ENCODE peak calls at places on chromosomes 13 and 19, in eight cellular contexts. Z, F, P, Y, Q, G, H and V are unnamed samples.

GRCh38 chr19:54448037-54448773 is 794 bp upstream of the LENG8 start:
- DNase-seq in Z (peak), F (peak), P (no peak), Y (peak), Q (peak), G (peak), H (peak), V (no peak)

GRCh38 chr19:29091127-29091526 is 121.8 kb downstream of the UQCRFS1 start:
- DNase-seq in Z (no peak), F (no peak), P (no peak), Y (no peak), Q (no peak), G (no peak), H (no peak), V (no peak)

GRCh38 chr19:55601127-55601526 is 1.0 kb downstream of the ZNF524 start:
- DNase-seq in Z (no peak), F (peak), P (no peak), Y (no peak), Q (no peak), G (no peak), H (no peak), V (no peak)

GRCh38 chr19:40461669-40462221 is 3.8 kb downstream of the BLVRB start:
- DNase-seq in Z (no peak), F (no peak), P (no peak), Y (no peak), Q (no peak), G (no peak), H (no peak), V (no peak)

GRCh38 chr13:112261924-112262323 is 114.2 kb upstream of the SPACA7 start:
- DNase-seq in Z (no peak), F (no peak), P (no peak), Y (no peak), Q (no peak), G (no peak), H (no peak), V (no peak)

GRCh38 chr19:33688657-33688992 is 66.9 kb downstream of the CHST8 start:
- DNase-seq in Z (no peak), F (no peak), P (no peak), Y (no peak), Q (no peak), G (no peak), H (no peak), V (no peak)

GRCh38 chr13:114164681-114165429 is 14.2 kb upstream of the CFAP97D2 start:
- DNase-seq in Z (no peak), F (no peak), P (no peak), Y (no peak), Q (no peak), G (no peak), H (no peak), V (no peak)

GRCh38 chr13:71874490-71874889 is 7.5 kb upstream of the DACH1 start:
- DNase-seq in Z (no peak), F (peak), P (no peak), Y (no peak), Q (no peak), G (no peak), H (no peak), V (no peak)

GRCh38 chr19:3683405-3683865 is 16.8 kb downstream of the PIP5K1C start:
- DNase-seq in Z (no peak), F (peak), P (no peak), Y (no peak), Q (no peak), G (peak), H (peak), V (peak)

GRCh38 chr13:48859168-48860105 is 116.3 kb upstream of the FNDC3A start:
- DNase-seq in Z (no peak), F (peak), P (no peak), Y (no peak), Q (no peak), G (no peak), H (peak), V (peak)

GRCh38 chr13:106721599-106721998 is 153.7 kb upstream of the ARGLU1 start:
- DNase-seq in Z (no peak), F (no peak), P (no peak), Y (no peak), Q (no peak), G (no peak), H (no peak), V (no peak)

GRCh38 chr19:57665261-57665806 is 3.4 kb upstream of the ZSCAN4 start:
- DNase-seq in Z (no peak), F (peak), P (no peak), Y (no peak), Q (no peak), G (no peak), H (no peak), V (no peak)

GRCh38 chr13:39422845-39423565 is 180.0 kb downstream of the LHFPL6 start:
- DNase-seq in Z (no peak), F (no peak), P (no peak), Y (no peak), Q (no peak), G (no peak), H (no peak), V (no peak)

GRCh38 chr13:92403606-92404005 is 823.0 kb upstream of the GPC6 start:
- DNase-seq in Z (no peak), F (no peak), P (no peak), Y (no peak), Q (no peak), G (no peak), H (no peak), V (no peak)

GRCh38 chr19:42555317-42555716 is 27.0 kb upstream of the CEACAM1 start:
- DNase-seq in Z (no peak), F (no peak), P (no peak), Y (no peak), Q (no peak), G (no peak), H (no peak), V (no peak)

GRCh38 chr19:17114414-17114831 is 38.8 kb downstream of the MYO9B start:
- DNase-seq in Z (no peak), F (no peak), P (no peak), Y (no peak), Q (no peak), G (no peak), H (peak), V (no peak)

GRCh38 chr13:110507678-110508381 is 53.7 kb downstream of the RAB20 start:
- DNase-seq in Z (no peak), F (no peak), P (no peak), Y (no peak), Q (no peak), G (no peak), H (no peak), V (no peak)

GRCh38 chr19:1514295-1514661 is 1.5 kb upstream of the ADAMTSL5 start:
- DNase-seq in Z (no peak), F (no peak), P (no peak), Y (no peak), Q (no peak), G (no peak), H (no peak), V (no peak)

GRCh38 chr13:80469841-80470378 is 129.0 kb upstream of the SPRY2 start:
- DNase-seq in Z (no peak), F (no peak), P (no peak), Y (no peak), Q (no peak), G (no peak), H (no peak), V (no peak)

GRCh38 chr13:101624210-101624922 is 171.9 kb downstream of the ITGBL1 start:
- DNase-seq in Z (no peak), F (peak), P (no peak), Y (no peak), Q (no peak), G (peak), H (no peak), V (no peak)

GRCh38 chr13:27174766-27175455 is 3.3 kb upstream of the USP12 start:
- DNase-seq in Z (no peak), F (no peak), P (no peak), Y (no peak), Q (no peak), G (no peak), H (no peak), V (no peak)

GRCh38 chr19:7562646-7563393 is 27.3 kb downstream of the PNPLA6 start:
- DNase-seq in Z (no peak), F (peak), P (no peak), Y (no peak), Q (no peak), G (no peak), H (no peak), V (peak)

GRCh38 chr19:5927439-5927821 is 13.4 kb downstream of the CAPS start:
- DNase-seq in Z (no peak), F (no peak), P (no peak), Y (no peak), Q (no peak), G (no peak), H (no peak), V (peak)

GRCh38 chr19:32296694-32297093 is 48.7 kb upstream of the ZNF507 start:
- DNase-seq in Z (no peak), F (no peak), P (no peak), Y (no peak), Q (no peak), G (no peak), H (no peak), V (no peak)